ENCODE peak calls at places on chromosomes 1 and 21, in six cellular contexts. I is cardiac muscle cell; A is A549; J is fibroblast of lung; X is CD8-positive, alpha-beta T cell; L is left lung. G is an unnamed sample.

GRCh38 chr1:42966688-42967609 is 8.3 kb upstream of the SLC2A1 start:
- DNase-seq in J (peak), A (peak), X (no peak), L (peak), I (no peak), G (peak)

GRCh38 chr21:10425856-10426255 is 95.5 kb upstream of the TPTE start:
- DNase-seq in X (no peak), A (no peak), J (no peak), I (no peak), L (no peak), G (no peak)

GRCh38 chr1:162376754-162377153 is at the start of gene SPATA46:
- DNase-seq in X (no peak), I (no peak), A (no peak), J (no peak), L (no peak), G (no peak)

GRCh38 chr1:168553680-168554553 is 10.1 kb upstream of the XCL2 start:
- DNase-seq in J (no peak), L (no peak), X (no peak), I (no peak), A (no peak), G (no peak)

GRCh38 chr1:227999056-227999930 is 7.5 kb upstream of the WNT3A start:
- DNase-seq in I (peak), X (peak), A (peak), L (peak), J (peak), G (peak)

GRCh38 chr21:25456672-25457071 is 150.6 kb downstream of the MRPL39 start:
- DNase-seq in X (no peak), I (no peak), J (peak), L (no peak), A (no peak), G (peak)

GRCh38 chr21:16842716-16843115 is 670.1 kb upstream of the CXADR start:
- DNase-seq in J (peak), X (no peak), L (no peak), I (no peak), A (no peak), G (no peak)

GRCh38 chr1:150696590-150696989 is 364 bp downstream of the GOLPH3L start:
- DNase-seq in A (no peak), L (no peak), X (no peak), J (peak), I (peak), G (no peak)

GRCh38 chr1:5651027-5651410 is 341.2 kb downstream of the NPHP4 start:
- DNase-seq in X (no peak), J (no peak), I (no peak), L (no peak), A (no peak), G (no peak)

GRCh38 chr1:53127546-53127945 is 14.9 kb downstream of the SLC1A7 start:
- DNase-seq in I (no peak), A (no peak), X (no peak), J (no peak), L (no peak), G (no peak)

GRCh38 chr1:43833013-43833412 is 100.6 kb upstream of the ARTN start:
- DNase-seq in A (no peak), I (no peak), L (no peak), J (no peak), X (no peak), G (no peak)

GRCh38 chr1:147612366-147612765 is 58.0 kb downstream of the ACP6 start:
- DNase-seq in L (no peak), A (peak), J (no peak), I (no peak), X (no peak), G (no peak)

GRCh38 chr1:55669308-55669707 is 454.1 kb upstream of the USP24 start:
- DNase-seq in X (no peak), I (no peak), J (peak), A (no peak), L (no peak), G (no peak)

GRCh38 chr1:151790940-151791651 is 796 bp upstream of the TDRKH start:
- DNase-seq in J (no peak), A (peak), L (no peak), X (no peak), I (peak), G (no peak)

GRCh38 chr1:206563367-206563953 is 48.8 kb downstream of the EIF2D start:
- DNase-seq in J (no peak), A (no peak), I (no peak), X (no peak), L (no peak), G (no peak)

DNA sequence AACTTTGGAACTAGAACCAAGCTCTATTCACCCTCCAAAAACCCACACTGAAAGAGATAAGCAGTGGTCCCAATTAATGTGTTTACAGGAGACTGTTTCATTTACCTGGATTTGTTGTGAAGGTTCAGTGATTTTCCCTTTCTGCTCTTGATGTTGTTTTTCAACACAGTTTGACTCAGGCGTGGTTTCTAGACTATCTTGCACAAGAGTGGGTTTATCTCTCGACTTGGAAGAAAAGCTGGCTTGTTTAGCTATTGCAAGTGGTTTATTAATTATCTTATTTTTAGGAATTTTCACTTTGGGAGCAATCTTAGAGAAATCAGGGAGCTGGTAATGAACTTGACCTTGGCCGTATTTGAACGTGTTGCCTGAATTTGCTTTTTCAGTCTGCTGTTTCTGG is 5.3 kb downstream of the AKNAD1 start:
- DNase-seq in X (no peak), J (peak), A (no peak), I (no peak), L (no peak), G (no peak)
- H3K27ac ChIP-seq in X (no peak), J (no peak), A (no peak), I (no peak), L (no peak), G (no peak)

DNA sequence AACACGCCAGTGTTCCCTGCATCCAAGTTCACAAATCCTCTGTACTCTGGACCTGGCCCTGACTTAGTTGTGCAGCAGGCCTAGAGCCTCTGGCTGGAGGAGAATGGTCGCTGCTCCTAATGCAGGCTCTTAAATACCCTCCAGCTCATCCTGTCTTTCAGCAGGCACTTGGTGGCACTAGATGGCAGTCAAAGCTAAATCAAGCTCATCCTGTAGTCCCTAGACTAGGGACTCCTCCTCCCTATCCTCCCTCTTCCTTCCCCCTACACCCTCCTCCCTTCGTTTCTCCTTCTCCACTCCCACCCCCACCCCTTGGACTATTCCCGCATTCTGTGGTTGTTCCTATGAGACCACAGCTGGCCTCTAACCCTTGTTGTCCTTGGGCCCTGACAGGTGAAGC is 41.5 kb upstream of the MTR start:
- DNase-seq in A (peak), J (peak), X (no peak), I (peak), L (no peak), G (no peak)
- TF ChIP-seq CTCF in A (peak), J (peak), X (no peak), I (no peak), L (no peak), G (no peak)

DNA sequence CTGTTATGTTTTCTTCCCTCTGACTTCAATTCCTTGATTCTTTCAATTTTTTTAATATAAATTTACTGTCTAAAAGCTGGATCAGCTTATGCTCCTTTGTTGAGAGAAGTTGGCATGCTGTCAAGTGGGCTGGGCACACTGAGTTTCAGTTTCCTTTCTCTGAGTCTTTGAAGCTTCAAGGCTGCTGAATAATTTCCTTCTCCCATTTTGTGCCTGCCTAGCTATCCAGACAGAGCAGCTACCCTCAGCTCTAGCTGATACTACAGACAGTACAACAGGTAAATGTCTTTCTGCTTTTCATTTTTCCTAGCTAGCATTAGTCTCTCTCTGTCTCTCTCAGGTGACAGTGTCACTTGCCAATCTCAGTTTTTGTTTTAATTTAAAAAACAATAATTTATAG is at the start of gene IFI44:
- DNase-seq in J (peak), X (peak), L (peak), A (no peak), I (peak), G (peak)
- H3K27ac ChIP-seq in J (no peak), X (peak), L (peak), A (no peak), I (no peak), G (peak)

DNA sequence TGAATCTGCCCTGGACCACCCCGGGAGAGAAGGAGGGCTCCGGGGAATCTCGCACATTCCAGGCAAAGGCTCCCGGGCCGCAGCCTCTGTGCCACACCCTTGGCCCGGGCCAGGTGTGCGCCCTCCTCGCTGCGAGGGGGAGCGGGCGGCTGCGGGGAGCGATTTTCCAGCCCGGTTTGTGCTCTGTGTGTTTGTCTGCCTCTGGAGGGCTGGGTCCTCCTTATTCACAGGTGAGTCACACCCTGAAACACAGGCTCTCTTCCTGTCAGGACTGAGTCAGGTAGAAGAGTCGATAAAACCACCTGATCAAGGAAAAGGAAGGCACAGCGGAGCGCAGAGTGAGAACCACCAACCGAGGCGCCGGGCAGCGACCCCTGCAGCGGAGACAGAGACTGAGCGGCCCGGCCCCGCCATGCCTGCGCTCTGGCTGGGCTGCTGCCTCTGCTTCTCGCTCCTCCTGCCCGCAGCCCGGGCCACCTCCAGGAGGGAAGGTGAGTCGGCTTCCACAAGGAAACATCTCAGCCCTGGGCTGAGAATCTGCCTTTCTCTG is at the start of gene LAMC2:
- DNase-seq in A (peak), I (peak), J (no peak), L (peak), X (no peak), G (peak)
- TF ChIP-seq CTCF in A (peak), I (peak), J (peak), L (no peak), X (no peak), G (no peak)

DNA sequence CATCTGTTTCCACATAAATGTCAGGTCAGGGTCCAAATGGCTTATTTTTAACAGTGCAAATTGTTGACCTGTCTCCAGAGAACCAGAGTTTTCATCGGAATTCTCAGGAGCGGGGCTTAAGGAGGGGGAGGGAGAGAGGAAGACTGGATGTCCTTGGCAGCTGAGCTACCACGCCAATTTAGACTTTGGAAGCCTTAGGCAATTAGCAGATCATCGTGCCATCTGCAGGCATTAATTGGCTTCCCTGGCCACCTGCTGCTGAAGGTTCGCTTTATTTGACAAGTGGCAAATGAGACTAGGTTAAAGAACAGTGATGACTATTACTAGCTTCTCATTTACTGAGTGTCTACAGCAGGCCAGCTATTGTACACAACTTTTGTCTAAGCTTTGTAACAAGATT is 43.7 kb downstream of the HLX start:
- DNase-seq in X (no peak), I (no peak), J (no peak), L (no peak), A (no peak), G (no peak)
- H3K27ac ChIP-seq in X (no peak), I (no peak), J (no peak), L (no peak), A (no peak), G (no peak)

DNA sequence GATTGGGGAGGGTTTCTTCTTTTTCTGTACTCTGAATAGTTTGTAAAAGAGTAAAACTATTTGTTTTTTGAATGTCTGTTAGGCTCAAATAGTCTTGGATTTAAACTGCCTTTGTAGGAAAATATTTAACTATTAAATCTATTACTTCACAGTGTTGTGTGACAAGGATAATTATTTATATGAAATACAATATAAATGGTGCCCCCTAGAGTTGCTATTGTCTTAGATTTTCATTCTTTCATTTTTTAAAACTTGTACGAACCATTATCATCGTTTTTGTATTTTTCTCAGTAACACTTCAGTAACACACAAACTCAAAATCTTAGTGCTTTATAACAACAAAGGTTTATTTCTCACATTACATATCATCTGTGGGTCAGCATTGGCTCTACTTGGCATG is 37.4 kb downstream of the C1orf185 start:
- DNase-seq in A (no peak), I (no peak), X (no peak), L (no peak), J (peak), G (no peak)
- TF ChIP-seq CTCF in A (peak), I (peak), X (no peak), L (no peak), J (no peak), G (no peak)

DNA sequence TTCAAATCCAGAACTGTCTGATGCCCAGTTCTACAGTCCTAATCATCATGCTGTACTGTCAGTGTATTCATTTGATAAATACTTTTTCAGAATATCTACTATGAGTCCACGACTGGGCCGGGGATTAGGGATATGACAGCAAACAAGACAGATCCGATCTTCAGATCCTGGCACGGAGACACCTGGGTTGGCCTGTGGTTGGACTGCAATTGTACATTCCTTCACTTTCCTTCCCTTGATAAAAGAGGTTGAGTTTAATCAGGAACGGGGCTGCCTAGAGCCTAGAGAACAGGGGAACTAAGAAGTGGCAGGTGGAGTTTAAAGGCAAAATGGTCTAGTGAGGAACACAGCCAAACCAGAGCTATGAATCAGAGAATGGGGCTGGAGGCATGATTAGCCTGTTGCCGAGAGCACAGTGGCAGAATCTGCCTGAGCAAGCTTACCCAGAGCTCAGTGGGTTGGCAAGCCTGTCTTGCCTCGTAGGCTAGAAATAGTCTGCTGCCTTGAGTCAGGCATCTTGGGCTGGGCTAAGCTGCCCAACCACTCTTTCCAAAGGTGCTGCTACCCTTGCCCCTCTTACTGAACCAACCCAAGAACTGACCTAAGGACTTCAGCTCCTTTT is 38.1 kb upstream of the PTCH2 start:
- DNase-seq in X (no peak), A (no peak), I (no peak), L (peak), J (peak), G (no peak)
- H3K27ac ChIP-seq in X (no peak), A (no peak), I (no peak), L (no peak), J (no peak), G (no peak)

GRCh38 chr1:70112838-70113237 is 92.5 kb downstream of the LRRC40 start:
- DNase-seq in X (no peak), L (no peak), J (no peak), A (no peak), I (no peak), G (no peak)
- TF ChIP-seq CTCF in X (no peak), L (no peak), J (no peak), A (no peak), I (peak), G (no peak)

GRCh38 chr1:52037402-52037814 is 3.8 kb upstream of the KTI12 start:
- DNase-seq in I (no peak), X (no peak), L (no peak), J (peak), A (no peak), G (peak)

GRCh38 chr1:52033190-52034049 is at the start of gene KTI12:
- DNase-seq in A (peak), I (peak), L (peak), J (peak), X (peak), G (peak)

GRCh38 chr1:52032124-52032784 is 1.4 kb downstream of the KTI12 start:
- DNase-seq in L (no peak), A (peak), X (no peak), J (no peak), I (no peak), G (no peak)

GRCh38 chr1:52032785-52033131 is 852 bp downstream of the KTI12 start:
- DNase-seq in X (no peak), L (peak), J (peak), I (peak), A (peak), G (peak)

DNA sequence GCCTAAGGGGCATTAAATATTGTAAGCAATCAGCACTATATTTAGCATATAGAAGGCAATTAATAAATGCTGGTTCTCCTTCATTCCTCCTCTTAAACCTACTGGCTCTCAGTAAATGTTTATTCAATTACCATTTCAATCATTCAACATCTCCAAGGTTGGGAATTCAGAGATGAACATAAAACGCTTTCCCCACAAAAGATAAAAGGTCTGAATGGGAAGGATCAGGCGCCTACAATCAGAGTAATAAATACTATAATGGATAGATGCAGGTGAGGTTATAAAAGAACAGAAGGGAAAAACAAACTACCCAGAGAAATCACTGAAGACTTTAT is 407 bp upstream of the KTI12 start:
- DNase-seq in I (no peak), J (no peak), X (no peak), A (no peak), L (no peak), G (no peak)
- H3K27ac ChIP-seq in I (peak), J (peak), X (peak), A (peak), L (peak), G (peak)

GRCh38 chr1:174262747-174263241 is 103.5 kb downstream of the RABGAP1L start:
- DNase-seq in I (peak), L (no peak), J (peak), X (no peak), A (peak), G (no peak)
- TF ChIP-seq CTCF in I (peak), L (peak), J (peak), X (peak), A (peak), G (peak)

G was measured in pancreas.